ENCODE peak calls at places on chromosomes 4 and X, in eight cellular contexts. One of them, this sample, is unnamed.

GRCh38 chrX:85052207-85052606 is 48.5 kb downstream of the APOOL start:
- DNase-seq in GM23248: peak
- DNase-seq in activated T-cell treated with anti-CD3 and anti-CD28 coated beads, Interleukin-2, amount 50 U/mL, for 24 hours: no peak
- DNase-seq in stimulated activated CD4-positive, alpha-beta T cell treated with anti-CD3 and anti-CD28 coated beads, Interleukin-1b, Interleukin-23, amount 100 ng/mL, for 1 hour: no peak
- DNase-seq in CD4-positive, alpha-beta T cell: no peak
- DNase-seq in sciatic nerve: no peak
- DNase-seq in Ammon's horn: no peak
- DNase-seq in adrenal gland: no peak
- DNase-seq in this sample: no peak

GRCh38 chr4:82644731-82645126 is 82.9 kb upstream of the TMEM150C start:
- DNase-seq in CD4-positive, alpha-beta T cell: no peak
- DNase-seq in sciatic nerve: no peak
- DNase-seq in adrenal gland: no peak
- DNase-seq in stimulated activated CD4-positive, alpha-beta T cell treated with anti-CD3 and anti-CD28 coated beads, Interleukin-1b, Interleukin-23, amount 100 ng/mL, for 1 hour: no peak
- DNase-seq in GM23248: no peak
- DNase-seq in Ammon's horn: no peak
- DNase-seq in activated T-cell treated with anti-CD3 and anti-CD28 coated beads, Interleukin-2, amount 50 U/mL, for 24 hours: no peak
- DNase-seq in this sample: no peak

GRCh38 chr4:127788517-127788916 is 6.4 kb downstream of the HSPA4L start:
- DNase-seq in CD4-positive, alpha-beta T cell: no peak
- DNase-seq in stimulated activated CD4-positive, alpha-beta T cell treated with anti-CD3 and anti-CD28 coated beads, Interleukin-1b, Interleukin-23, amount 100 ng/mL, for 1 hour: no peak
- DNase-seq in GM23248: peak
- DNase-seq in sciatic nerve: no peak
- DNase-seq in activated T-cell treated with anti-CD3 and anti-CD28 coated beads, Interleukin-2, amount 50 U/mL, for 24 hours: no peak
- DNase-seq in Ammon's horn: no peak
- DNase-seq in adrenal gland: no peak
- DNase-seq in this sample: no peak

GRCh38 chrX:54978448-54978847 is 15.5 kb downstream of the PFKFB1 start:
- DNase-seq in sciatic nerve: no peak
- DNase-seq in GM23248: no peak
- DNase-seq in adrenal gland: no peak
- DNase-seq in CD4-positive, alpha-beta T cell: no peak
- DNase-seq in activated T-cell treated with anti-CD3 and anti-CD28 coated beads, Interleukin-2, amount 50 U/mL, for 24 hours: no peak
- DNase-seq in Ammon's horn: no peak
- DNase-seq in stimulated activated CD4-positive, alpha-beta T cell treated with anti-CD3 and anti-CD28 coated beads, Interleukin-1b, Interleukin-23, amount 100 ng/mL, for 1 hour: no peak
- DNase-seq in this sample: no peak

GRCh38 chrX:37455381-37455780 is 106.2 kb downstream of the PRRG1 start:
- DNase-seq in GM23248: no peak
- DNase-seq in adrenal gland: no peak
- DNase-seq in activated T-cell treated with anti-CD3 and anti-CD28 coated beads, Interleukin-2, amount 50 U/mL, for 24 hours: no peak
- DNase-seq in stimulated activated CD4-positive, alpha-beta T cell treated with anti-CD3 and anti-CD28 coated beads, Interleukin-1b, Interleukin-23, amount 100 ng/mL, for 1 hour: no peak
- DNase-seq in sciatic nerve: no peak
- DNase-seq in CD4-positive, alpha-beta T cell: no peak
- DNase-seq in Ammon's horn: no peak
- DNase-seq in this sample: no peak

GRCh38 chr4:73448448-73449203 is 12.6 kb downstream of the AFP start:
- DNase-seq in adrenal gland: no peak
- DNase-seq in activated T-cell treated with anti-CD3 and anti-CD28 coated beads, Interleukin-2, amount 50 U/mL, for 24 hours: no peak
- DNase-seq in sciatic nerve: no peak
- DNase-seq in Ammon's horn: no peak
- DNase-seq in stimulated activated CD4-positive, alpha-beta T cell treated with anti-CD3 and anti-CD28 coated beads, Interleukin-1b, Interleukin-23, amount 100 ng/mL, for 1 hour: no peak
- DNase-seq in GM23248: no peak
- DNase-seq in CD4-positive, alpha-beta T cell: no peak
- DNase-seq in this sample: no peak

GRCh38 chr4:158796370-158797140 is 27.7 kb downstream of the FNIP2 start:
- DNase-seq in sciatic nerve: no peak
- DNase-seq in GM23248: peak
- DNase-seq in stimulated activated CD4-positive, alpha-beta T cell treated with anti-CD3 and anti-CD28 coated beads, Interleukin-1b, Interleukin-23, amount 100 ng/mL, for 1 hour: no peak
- DNase-seq in adrenal gland: peak
- DNase-seq in CD4-positive, alpha-beta T cell: no peak
- DNase-seq in Ammon's horn: no peak
- DNase-seq in activated T-cell treated with anti-CD3 and anti-CD28 coated beads, Interleukin-2, amount 50 U/mL, for 24 hours: no peak
- DNase-seq in this sample: peak

GRCh38 chr4:142475663-142476062 is 370.4 kb downstream of the INPP4B start:
- DNase-seq in sciatic nerve: no peak
- DNase-seq in stimulated activated CD4-positive, alpha-beta T cell treated with anti-CD3 and anti-CD28 coated beads, Interleukin-1b, Interleukin-23, amount 100 ng/mL, for 1 hour: no peak
- DNase-seq in Ammon's horn: no peak
- DNase-seq in adrenal gland: no peak
- DNase-seq in activated T-cell treated with anti-CD3 and anti-CD28 coated beads, Interleukin-2, amount 50 U/mL, for 24 hours: no peak
- DNase-seq in CD4-positive, alpha-beta T cell: no peak
- DNase-seq in GM23248: peak
- DNase-seq in this sample: no peak

GRCh38 chr4:67452100-67452887 is 93.0 kb downstream of the CENPC start:
- DNase-seq in sciatic nerve: no peak
- DNase-seq in CD4-positive, alpha-beta T cell: no peak
- DNase-seq in adrenal gland: no peak
- DNase-seq in GM23248: peak
- DNase-seq in activated T-cell treated with anti-CD3 and anti-CD28 coated beads, Interleukin-2, amount 50 U/mL, for 24 hours: no peak
- DNase-seq in Ammon's horn: no peak
- DNase-seq in stimulated activated CD4-positive, alpha-beta T cell treated with anti-CD3 and anti-CD28 coated beads, Interleukin-1b, Interleukin-23, amount 100 ng/mL, for 1 hour: no peak
- DNase-seq in this sample: no peak

GRCh38 chrX:103275947-103276567 is 493 bp downstream of the TCEAL5 start:
- DNase-seq in activated T-cell treated with anti-CD3 and anti-CD28 coated beads, Interleukin-2, amount 50 U/mL, for 24 hours: no peak
- DNase-seq in sciatic nerve: no peak
- DNase-seq in GM23248: no peak
- DNase-seq in Ammon's horn: peak
- DNase-seq in stimulated activated CD4-positive, alpha-beta T cell treated with anti-CD3 and anti-CD28 coated beads, Interleukin-1b, Interleukin-23, amount 100 ng/mL, for 1 hour: no peak
- DNase-seq in CD4-positive, alpha-beta T cell: no peak
- DNase-seq in adrenal gland: no peak
- DNase-seq in this sample: no peak

GRCh38 chr4:68518889-68519288 is 57.2 kb downstream of the UGT2B17 start:
- DNase-seq in CD4-positive, alpha-beta T cell: no peak
- DNase-seq in GM23248: no peak
- DNase-seq in stimulated activated CD4-positive, alpha-beta T cell treated with anti-CD3 and anti-CD28 coated beads, Interleukin-1b, Interleukin-23, amount 100 ng/mL, for 1 hour: no peak
- DNase-seq in sciatic nerve: no peak
- DNase-seq in Ammon's horn: no peak
- DNase-seq in adrenal gland: no peak
- DNase-seq in activated T-cell treated with anti-CD3 and anti-CD28 coated beads, Interleukin-2, amount 50 U/mL, for 24 hours: no peak
- DNase-seq in this sample: no peak

GRCh38 chr4:2768921-2769336 is 12.8 kb upstream of the TNIP2 start:
- DNase-seq in CD4-positive, alpha-beta T cell: no peak
- DNase-seq in activated T-cell treated with anti-CD3 and anti-CD28 coated beads, Interleukin-2, amount 50 U/mL, for 24 hours: no peak
- DNase-seq in sciatic nerve: no peak
- DNase-seq in Ammon's horn: no peak
- DNase-seq in GM23248: no peak
- DNase-seq in stimulated activated CD4-positive, alpha-beta T cell treated with anti-CD3 and anti-CD28 coated beads, Interleukin-1b, Interleukin-23, amount 100 ng/mL, for 1 hour: no peak
- DNase-seq in adrenal gland: no peak
- DNase-seq in this sample: no peak

GRCh38 chr4:93751410-93751809 is 77.1 kb upstream of the ATOH1 start:
- DNase-seq in GM23248: no peak
- DNase-seq in CD4-positive, alpha-beta T cell: no peak
- DNase-seq in Ammon's horn: peak
- DNase-seq in sciatic nerve: no peak
- DNase-seq in activated T-cell treated with anti-CD3 and anti-CD28 coated beads, Interleukin-2, amount 50 U/mL, for 24 hours: no peak
- DNase-seq in adrenal gland: no peak
- DNase-seq in stimulated activated CD4-positive, alpha-beta T cell treated with anti-CD3 and anti-CD28 coated beads, Interleukin-1b, Interleukin-23, amount 100 ng/mL, for 1 hour: no peak
- DNase-seq in this sample: no peak

GRCh38 chrX:154546354-154547244 is at the start of gene G6PD:
- DNase-seq in Ammon's horn: peak
- DNase-seq in adrenal gland: no peak
- DNase-seq in stimulated activated CD4-positive, alpha-beta T cell treated with anti-CD3 and anti-CD28 coated beads, Interleukin-1b, Interleukin-23, amount 100 ng/mL, for 1 hour: peak
- DNase-seq in sciatic nerve: no peak
- DNase-seq in CD4-positive, alpha-beta T cell: peak
- DNase-seq in GM23248: peak
- DNase-seq in activated T-cell treated with anti-CD3 and anti-CD28 coated beads, Interleukin-2, amount 50 U/mL, for 24 hours: no peak
- DNase-seq in this sample: no peak

GRCh38 chr4:88211473-88212252 is 53.2 kb upstream of the ABCG2 start:
- DNase-seq in CD4-positive, alpha-beta T cell: no peak
- DNase-seq in stimulated activated CD4-positive, alpha-beta T cell treated with anti-CD3 and anti-CD28 coated beads, Interleukin-1b, Interleukin-23, amount 100 ng/mL, for 1 hour: peak
- DNase-seq in GM23248: peak
- DNase-seq in adrenal gland: peak
- DNase-seq in activated T-cell treated with anti-CD3 and anti-CD28 coated beads, Interleukin-2, amount 50 U/mL, for 24 hours: no peak
- DNase-seq in Ammon's horn: peak
- DNase-seq in sciatic nerve: no peak
- DNase-seq in this sample: peak

GRCh38 chr4:39526810-39527295 is 386 bp downstream of the UGDH start:
- DNase-seq in stimulated activated CD4-positive, alpha-beta T cell treated with anti-CD3 and anti-CD28 coated beads, Interleukin-1b, Interleukin-23, amount 100 ng/mL, for 1 hour: no peak
- DNase-seq in adrenal gland: no peak
- DNase-seq in GM23248: no peak
- DNase-seq in Ammon's horn: no peak
- DNase-seq in sciatic nerve: no peak
- DNase-seq in CD4-positive, alpha-beta T cell: no peak
- DNase-seq in activated T-cell treated with anti-CD3 and anti-CD28 coated beads, Interleukin-2, amount 50 U/mL, for 24 hours: no peak
- DNase-seq in this sample: peak

GRCh38 chr4:137299281-137299680 is 233.0 kb downstream of the PCDH18 start:
- DNase-seq in adrenal gland: no peak
- DNase-seq in GM23248: no peak
- DNase-seq in activated T-cell treated with anti-CD3 and anti-CD28 coated beads, Interleukin-2, amount 50 U/mL, for 24 hours: no peak
- DNase-seq in CD4-positive, alpha-beta T cell: no peak
- DNase-seq in sciatic nerve: no peak
- DNase-seq in stimulated activated CD4-positive, alpha-beta T cell treated with anti-CD3 and anti-CD28 coated beads, Interleukin-1b, Interleukin-23, amount 100 ng/mL, for 1 hour: no peak
- DNase-seq in Ammon's horn: no peak
- DNase-seq in this sample: no peak

GRCh38 chr4:190121759-190122158 is 51.8 kb upstream of the DUX4 start:
- DNase-seq in sciatic nerve: no peak
- DNase-seq in stimulated activated CD4-positive, alpha-beta T cell treated with anti-CD3 and anti-CD28 coated beads, Interleukin-1b, Interleukin-23, amount 100 ng/mL, for 1 hour: no peak
- DNase-seq in adrenal gland: no peak
- DNase-seq in Ammon's horn: no peak
- DNase-seq in CD4-positive, alpha-beta T cell: no peak
- DNase-seq in activated T-cell treated with anti-CD3 and anti-CD28 coated beads, Interleukin-2, amount 50 U/mL, for 24 hours: no peak
- DNase-seq in GM23248: no peak
- DNase-seq in this sample: no peak

GRCh38 chr4:166421556-166422156 is 548.6 kb downstream of the TLL1 start:
- DNase-seq in activated T-cell treated with anti-CD3 and anti-CD28 coated beads, Interleukin-2, amount 50 U/mL, for 24 hours: no peak
- DNase-seq in CD4-positive, alpha-beta T cell: no peak
- DNase-seq in adrenal gland: no peak
- DNase-seq in GM23248: peak
- DNase-seq in sciatic nerve: no peak
- DNase-seq in stimulated activated CD4-positive, alpha-beta T cell treated with anti-CD3 and anti-CD28 coated beads, Interleukin-1b, Interleukin-23, amount 100 ng/mL, for 1 hour: no peak
- DNase-seq in Ammon's horn: no peak
- DNase-seq in this sample: no peak

GRCh38 chrX:155755706-155756337 is 125.3 kb upstream of the VAMP7 start:
- DNase-seq in GM23248: no peak
- DNase-seq in activated T-cell treated with anti-CD3 and anti-CD28 coated beads, Interleukin-2, amount 50 U/mL, for 24 hours: no peak
- DNase-seq in CD4-positive, alpha-beta T cell: no peak
- DNase-seq in stimulated activated CD4-positive, alpha-beta T cell treated with anti-CD3 and anti-CD28 coated beads, Interleukin-1b, Interleukin-23, amount 100 ng/mL, for 1 hour: no peak
- DNase-seq in Ammon's horn: no peak
- DNase-seq in adrenal gland: no peak
- DNase-seq in sciatic nerve: no peak
- DNase-seq in this sample: no peak

GRCh38 chr4:136383126-136383525 is 1149.2 kb downstream of the PCDH18 start:
- DNase-seq in Ammon's horn: no peak
- DNase-seq in activated T-cell treated with anti-CD3 and anti-CD28 coated beads, Interleukin-2, amount 50 U/mL, for 24 hours: no peak
- DNase-seq in adrenal gland: no peak
- DNase-seq in CD4-positive, alpha-beta T cell: no peak
- DNase-seq in sciatic nerve: no peak
- DNase-seq in GM23248: no peak
- DNase-seq in stimulated activated CD4-positive, alpha-beta T cell treated with anti-CD3 and anti-CD28 coated beads, Interleukin-1b, Interleukin-23, amount 100 ng/mL, for 1 hour: no peak
- DNase-seq in this sample: no peak

GRCh38 chr4:113179996-113180395 is 130.5 kb downstream of the ANK2 start:
- DNase-seq in stimulated activated CD4-positive, alpha-beta T cell treated with anti-CD3 and anti-CD28 coated beads, Interleukin-1b, Interleukin-23, amount 100 ng/mL, for 1 hour: no peak
- DNase-seq in adrenal gland: no peak
- DNase-seq in GM23248: peak
- DNase-seq in CD4-positive, alpha-beta T cell: no peak
- DNase-seq in sciatic nerve: no peak
- DNase-seq in Ammon's horn: no peak
- DNase-seq in activated T-cell treated with anti-CD3 and anti-CD28 coated beads, Interleukin-2, amount 50 U/mL, for 24 hours: no peak
- DNase-seq in this sample: no peak

GRCh38 chr4:149311076-149311475 is 504.6 kb downstream of the IQCM start:
- DNase-seq in stimulated activated CD4-positive, alpha-beta T cell treated with anti-CD3 and anti-CD28 coated beads, Interleukin-1b, Interleukin-23, amount 100 ng/mL, for 1 hour: no peak
- DNase-seq in CD4-positive, alpha-beta T cell: no peak
- DNase-seq in sciatic nerve: no peak
- DNase-seq in activated T-cell treated with anti-CD3 and anti-CD28 coated beads, Interleukin-2, amount 50 U/mL, for 24 hours: no peak
- DNase-seq in GM23248: peak
- DNase-seq in adrenal gland: no peak
- DNase-seq in Ammon's horn: no peak
- DNase-seq in this sample: no peak

GRCh38 chrX:119030990-119031389 is 41.8 kb upstream of the CT47C1 start:
- DNase-seq in sciatic nerve: no peak
- DNase-seq in Ammon's horn: no peak
- DNase-seq in activated T-cell treated with anti-CD3 and anti-CD28 coated beads, Interleukin-2, amount 50 U/mL, for 24 hours: no peak
- DNase-seq in GM23248: no peak
- DNase-seq in adrenal gland: no peak
- DNase-seq in CD4-positive, alpha-beta T cell: no peak
- DNase-seq in stimulated activated CD4-positive, alpha-beta T cell treated with anti-CD3 and anti-CD28 coated beads, Interleukin-1b, Interleukin-23, amount 100 ng/mL, for 1 hour: no peak
- DNase-seq in this sample: no peak

GRCh38 chr4:165651901-165652300 is 221.1 kb upstream of the TLL1 start:
- DNase-seq in adrenal gland: no peak
- DNase-seq in GM23248: no peak
- DNase-seq in activated T-cell treated with anti-CD3 and anti-CD28 coated beads, Interleukin-2, amount 50 U/mL, for 24 hours: no peak
- DNase-seq in sciatic nerve: no peak
- DNase-seq in Ammon's horn: no peak
- DNase-seq in stimulated activated CD4-positive, alpha-beta T cell treated with anti-CD3 and anti-CD28 coated beads, Interleukin-1b, Interleukin-23, amount 100 ng/mL, for 1 hour: no peak
- DNase-seq in CD4-positive, alpha-beta T cell: no peak
- DNase-seq in this sample: no peak

GRCh38 chrX:121851033-121851432 is 803.6 kb downstream of the GLUD2 start:
- DNase-seq in stimulated activated CD4-positive, alpha-beta T cell treated with anti-CD3 and anti-CD28 coated beads, Interleukin-1b, Interleukin-23, amount 100 ng/mL, for 1 hour: no peak
- DNase-seq in adrenal gland: no peak
- DNase-seq in sciatic nerve: no peak
- DNase-seq in Ammon's horn: no peak
- DNase-seq in activated T-cell treated with anti-CD3 and anti-CD28 coated beads, Interleukin-2, amount 50 U/mL, for 24 hours: no peak
- DNase-seq in CD4-positive, alpha-beta T cell: no peak
- DNase-seq in GM23248: peak
- DNase-seq in this sample: no peak

GRCh38 chr4:82708982-82709381 is 89.6 kb downstream of the SCD5 start:
- DNase-seq in activated T-cell treated with anti-CD3 and anti-CD28 coated beads, Interleukin-2, amount 50 U/mL, for 24 hours: no peak
- DNase-seq in CD4-positive, alpha-beta T cell: no peak
- DNase-seq in Ammon's horn: no peak
- DNase-seq in adrenal gland: no peak
- DNase-seq in stimulated activated CD4-positive, alpha-beta T cell treated with anti-CD3 and anti-CD28 coated beads, Interleukin-1b, Interleukin-23, amount 100 ng/mL, for 1 hour: no peak
- DNase-seq in sciatic nerve: no peak
- DNase-seq in GM23248: no peak
- DNase-seq in this sample: no peak

GRCh38 chrX:42771836-42772335 is 6.1 kb downstream of the PPP1R2C start:
- DNase-seq in adrenal gland: no peak
- DNase-seq in activated T-cell treated with anti-CD3 and anti-CD28 coated beads, Interleukin-2, amount 50 U/mL, for 24 hours: no peak
- DNase-seq in CD4-positive, alpha-beta T cell: no peak
- DNase-seq in sciatic nerve: no peak
- DNase-seq in Ammon's horn: no peak
- DNase-seq in GM23248: peak
- DNase-seq in stimulated activated CD4-positive, alpha-beta T cell treated with anti-CD3 and anti-CD28 coated beads, Interleukin-1b, Interleukin-23, amount 100 ng/mL, for 1 hour: no peak
- DNase-seq in this sample: no peak

GRCh38 chrX:107429090-107429489 is 20.4 kb upstream of the FRMPD3 start:
- DNase-seq in sciatic nerve: no peak
- DNase-seq in Ammon's horn: no peak
- DNase-seq in CD4-positive, alpha-beta T cell: no peak
- DNase-seq in stimulated activated CD4-positive, alpha-beta T cell treated with anti-CD3 and anti-CD28 coated beads, Interleukin-1b, Interleukin-23, amount 100 ng/mL, for 1 hour: no peak
- DNase-seq in GM23248: peak
- DNase-seq in activated T-cell treated with anti-CD3 and anti-CD28 coated beads, Interleukin-2, amount 50 U/mL, for 24 hours: no peak
- DNase-seq in adrenal gland: peak
- DNase-seq in this sample: no peak

GRCh38 chr4:47386592-47387235 is 76.8 kb downstream of the COMMD8 start:
- DNase-seq in activated T-cell treated with anti-CD3 and anti-CD28 coated beads, Interleukin-2, amount 50 U/mL, for 24 hours: no peak
- DNase-seq in adrenal gland: no peak
- DNase-seq in Ammon's horn: no peak
- DNase-seq in stimulated activated CD4-positive, alpha-beta T cell treated with anti-CD3 and anti-CD28 coated beads, Interleukin-1b, Interleukin-23, amount 100 ng/mL, for 1 hour: no peak
- DNase-seq in CD4-positive, alpha-beta T cell: no peak
- DNase-seq in sciatic nerve: no peak
- DNase-seq in GM23248: no peak
- DNase-seq in this sample: no peak

GRCh38 chr4:101464596-101464995 is 117.3 kb upstream of the PPP3CA start:
- DNase-seq in adrenal gland: no peak
- DNase-seq in sciatic nerve: no peak
- DNase-seq in CD4-positive, alpha-beta T cell: no peak
- DNase-seq in stimulated activated CD4-positive, alpha-beta T cell treated with anti-CD3 and anti-CD28 coated beads, Interleukin-1b, Interleukin-23, amount 100 ng/mL, for 1 hour: no peak
- DNase-seq in Ammon's horn: no peak
- DNase-seq in activated T-cell treated with anti-CD3 and anti-CD28 coated beads, Interleukin-2, amount 50 U/mL, for 24 hours: no peak
- DNase-seq in GM23248: no peak
- DNase-seq in this sample: no peak